ENCODE peak calls at places on chromosomes 5 and 9, in ten cellular contexts. One of them, this sample, is unnamed.
A peak's percentile ranks its signal among the peaks of the same experiment; 100 is the strongest.

GRCh38 chr9:137589441-137590122 is 730 bp downstream of the ZMYND19 start:
- DNase-seq in aorta: no peak
- DNase-seq in Peyer's patch: no peak
- DNase-seq in CD4-positive, alpha-beta memory T cell: no peak
- DNase-seq in transverse colon: no peak
- DNase-seq in right atrium auricular region: no peak
- DNase-seq in adrenal gland: no peak
- DNase-seq in neural progenitor cell: peak; percentile 39
- DNase-seq in HCT116: no peak
- DNase-seq in fibroblast of lung: peak; percentile 20
- DNase-seq in this sample: no peak

GRCh38 chr9:71675857-71676165 is 92.5 kb downstream of the CEMIP2 start:
- DNase-seq in aorta: no peak
- DNase-seq in Peyer's patch: no peak
- DNase-seq in CD4-positive, alpha-beta memory T cell: no peak
- DNase-seq in transverse colon: no peak
- DNase-seq in right atrium auricular region: no peak
- DNase-seq in adrenal gland: no peak
- DNase-seq in neural progenitor cell: no peak
- DNase-seq in HCT116: no peak
- DNase-seq in fibroblast of lung: no peak
- DNase-seq in this sample: no peak

GRCh38 chr5:143051244-143052058 is 281.3 kb downstream of the ARHGAP26 start:
- DNase-seq in aorta: peak; percentile 43
- DNase-seq in Peyer's patch: no peak
- DNase-seq in CD4-positive, alpha-beta memory T cell: no peak
- DNase-seq in transverse colon: no peak
- DNase-seq in right atrium auricular region: no peak
- DNase-seq in adrenal gland: peak; percentile 24
- DNase-seq in neural progenitor cell: no peak
- DNase-seq in HCT116: no peak
- DNase-seq in fibroblast of lung: peak; percentile 91
- DNase-seq in this sample: peak; percentile 35

GRCh38 chr9:125447202-125447802 is 185.7 kb downstream of the GAPVD1 start:
- DNase-seq in aorta: no peak
- DNase-seq in Peyer's patch: no peak
- DNase-seq in CD4-positive, alpha-beta memory T cell: no peak
- DNase-seq in transverse colon: no peak
- DNase-seq in right atrium auricular region: no peak
- DNase-seq in adrenal gland: no peak
- DNase-seq in neural progenitor cell: no peak
- DNase-seq in HCT116: no peak
- DNase-seq in fibroblast of lung: no peak
- DNase-seq in this sample: no peak

GRCh38 chr5:64333891-64334290 is 168.2 kb downstream of the RNF180 start:
- DNase-seq in aorta: no peak
- DNase-seq in Peyer's patch: no peak
- DNase-seq in CD4-positive, alpha-beta memory T cell: no peak
- DNase-seq in transverse colon: no peak
- DNase-seq in right atrium auricular region: no peak
- DNase-seq in adrenal gland: no peak
- DNase-seq in neural progenitor cell: peak; percentile 73
- DNase-seq in HCT116: no peak
- DNase-seq in fibroblast of lung: no peak
- DNase-seq in this sample: no peak

GRCh38 chr9:92141144-92142129 is 26.2 kb upstream of the SPTLC1 start:
- DNase-seq in aorta: no peak
- DNase-seq in Peyer's patch: no peak
- DNase-seq in CD4-positive, alpha-beta memory T cell: no peak
- DNase-seq in transverse colon: no peak
- DNase-seq in right atrium auricular region: peak; percentile 56
- DNase-seq in adrenal gland: no peak
- DNase-seq in neural progenitor cell: peak; percentile 76
- DNase-seq in HCT116: no peak
- DNase-seq in fibroblast of lung: peak; percentile 58
- DNase-seq in this sample: peak; percentile 59

GRCh38 chr5:141816598-141817399 is 61.4 kb downstream of the PCDH1 start:
- DNase-seq in aorta: no peak
- DNase-seq in Peyer's patch: no peak
- DNase-seq in CD4-positive, alpha-beta memory T cell: no peak
- DNase-seq in transverse colon: no peak
- DNase-seq in right atrium auricular region: no peak
- DNase-seq in adrenal gland: no peak
- DNase-seq in neural progenitor cell: peak; percentile 94
- DNase-seq in HCT116: no peak
- DNase-seq in fibroblast of lung: no peak
- DNase-seq in this sample: no peak

GRCh38 chr9:34072410-34072809 is 23.7 kb upstream of the UBAP2 start:
- DNase-seq in aorta: no peak
- DNase-seq in Peyer's patch: no peak
- DNase-seq in CD4-positive, alpha-beta memory T cell: no peak
- DNase-seq in transverse colon: peak; percentile 9
- DNase-seq in right atrium auricular region: no peak
- DNase-seq in adrenal gland: no peak
- DNase-seq in neural progenitor cell: peak; percentile 3
- DNase-seq in HCT116: peak; percentile 8
- DNase-seq in fibroblast of lung: no peak
- DNase-seq in this sample: no peak

GRCh38 chr9:1919229-1919628 is 95.9 kb upstream of the SMARCA2 start:
- DNase-seq in aorta: no peak
- DNase-seq in Peyer's patch: no peak
- DNase-seq in CD4-positive, alpha-beta memory T cell: no peak
- DNase-seq in transverse colon: no peak
- DNase-seq in right atrium auricular region: no peak
- DNase-seq in adrenal gland: no peak
- DNase-seq in neural progenitor cell: no peak
- DNase-seq in HCT116: no peak
- DNase-seq in fibroblast of lung: no peak
- DNase-seq in this sample: no peak
- H3K27ac ChIP-seq in aorta: no peak overlapping the region
- H3K27ac ChIP-seq in Peyer's patch: no peak overlapping the region
- H3K27ac ChIP-seq in CD4-positive, alpha-beta memory T cell: no peak overlapping the region
- H3K27ac ChIP-seq in transverse colon: no peak overlapping the region
- H3K27ac ChIP-seq in right atrium auricular region: no peak overlapping the region
- H3K27ac ChIP-seq in adrenal gland: no peak overlapping the region
- H3K27ac ChIP-seq in neural progenitor cell: no peak overlapping the region
- H3K27ac ChIP-seq in HCT116: no peak overlapping the region
- H3K27ac ChIP-seq in fibroblast of lung: no peak overlapping the region
- H3K27ac ChIP-seq in this sample: no peak overlapping the region

GRCh38 chr5:171492781-171493180 is 73.3 kb downstream of the FGF18 start:
- DNase-seq in aorta: no peak
- DNase-seq in Peyer's patch: no peak
- DNase-seq in CD4-positive, alpha-beta memory T cell: no peak
- DNase-seq in transverse colon: no peak
- DNase-seq in right atrium auricular region: no peak
- DNase-seq in adrenal gland: no peak
- DNase-seq in neural progenitor cell: no peak
- DNase-seq in HCT116: peak; percentile 75
- DNase-seq in fibroblast of lung: peak; percentile 12
- DNase-seq in this sample: no peak

GRCh38 chr5:171496431-171496830 is 77.0 kb downstream of the FGF18 start:
- DNase-seq in aorta: no peak
- DNase-seq in Peyer's patch: no peak
- DNase-seq in CD4-positive, alpha-beta memory T cell: no peak
- DNase-seq in transverse colon: no peak
- DNase-seq in right atrium auricular region: no peak
- DNase-seq in adrenal gland: no peak
- DNase-seq in neural progenitor cell: no peak
- DNase-seq in HCT116: no peak
- DNase-seq in fibroblast of lung: no peak
- DNase-seq in this sample: no peak

GRCh38 chr5:171494452-171495121 is 75.1 kb downstream of the FGF18 start:
- DNase-seq in aorta: peak; percentile 85
- DNase-seq in Peyer's patch: no peak
- DNase-seq in CD4-positive, alpha-beta memory T cell: no peak
- DNase-seq in transverse colon: no peak
- DNase-seq in right atrium auricular region: peak; percentile 87
- DNase-seq in adrenal gland: peak; percentile 79
- DNase-seq in neural progenitor cell: peak; percentile 77
- DNase-seq in HCT116: peak; percentile 52
- DNase-seq in fibroblast of lung: peak; percentile 81
- DNase-seq in this sample: peak; percentile 85

GRCh38 chr5:171495122-171495700 is 75.8 kb downstream of the FGF18 start:
- DNase-seq in aorta: no peak
- DNase-seq in Peyer's patch: no peak
- DNase-seq in CD4-positive, alpha-beta memory T cell: no peak
- DNase-seq in transverse colon: no peak
- DNase-seq in right atrium auricular region: no peak
- DNase-seq in adrenal gland: no peak
- DNase-seq in neural progenitor cell: no peak
- DNase-seq in HCT116: peak; percentile 28
- DNase-seq in fibroblast of lung: peak; percentile 42
- DNase-seq in this sample: peak; percentile 35

GRCh38 chr5:171493646-171494393 is 74.4 kb downstream of the FGF18 start:
- DNase-seq in aorta: no peak
- DNase-seq in Peyer's patch: no peak
- DNase-seq in CD4-positive, alpha-beta memory T cell: no peak
- DNase-seq in transverse colon: no peak
- DNase-seq in right atrium auricular region: no peak
- DNase-seq in adrenal gland: no peak
- DNase-seq in neural progenitor cell: no peak
- DNase-seq in HCT116: no peak
- DNase-seq in fibroblast of lung: no peak
- DNase-seq in this sample: no peak
- H3K27ac ChIP-seq in aorta: peak overlapping the region; percentile 63
- H3K27ac ChIP-seq in Peyer's patch: no peak overlapping the region
- H3K27ac ChIP-seq in CD4-positive, alpha-beta memory T cell: no peak overlapping the region
- H3K27ac ChIP-seq in transverse colon: peak overlapping the region; percentile 69
- H3K27ac ChIP-seq in right atrium auricular region: peak overlapping the region; percentile 71
- H3K27ac ChIP-seq in adrenal gland: no peak overlapping the region
- H3K27ac ChIP-seq in neural progenitor cell: no peak overlapping the region
- H3K27ac ChIP-seq in HCT116: peak overlapping the region; percentile 96
- H3K27ac ChIP-seq in fibroblast of lung: peak overlapping the region; percentile 78
- H3K27ac ChIP-seq in this sample: peak overlapping the region; percentile 90

GRCh38 chr9:108149346-108149745 is 659.8 kb upstream of the KLF4 start:
- DNase-seq in aorta: no peak
- DNase-seq in Peyer's patch: no peak
- DNase-seq in CD4-positive, alpha-beta memory T cell: no peak
- DNase-seq in transverse colon: no peak
- DNase-seq in right atrium auricular region: no peak
- DNase-seq in adrenal gland: no peak
- DNase-seq in neural progenitor cell: no peak
- DNase-seq in HCT116: no peak
- DNase-seq in fibroblast of lung: no peak
- DNase-seq in this sample: no peak

GRCh38 chr9:108156270-108156998 is 666.9 kb upstream of the KLF4 start:
- DNase-seq in aorta: no peak
- DNase-seq in Peyer's patch: no peak
- DNase-seq in CD4-positive, alpha-beta memory T cell: no peak
- DNase-seq in transverse colon: peak; percentile 20
- DNase-seq in right atrium auricular region: no peak
- DNase-seq in adrenal gland: no peak
- DNase-seq in neural progenitor cell: no peak
- DNase-seq in HCT116: peak; percentile 29
- DNase-seq in fibroblast of lung: peak; percentile 24
- DNase-seq in this sample: no peak

GRCh38 chr9:108153391-108153790 is 663.8 kb upstream of the KLF4 start:
- DNase-seq in aorta: no peak
- DNase-seq in Peyer's patch: no peak
- DNase-seq in CD4-positive, alpha-beta memory T cell: no peak
- DNase-seq in transverse colon: no peak
- DNase-seq in right atrium auricular region: no peak
- DNase-seq in adrenal gland: no peak
- DNase-seq in neural progenitor cell: no peak
- DNase-seq in HCT116: no peak
- DNase-seq in fibroblast of lung: no peak
- DNase-seq in this sample: no peak

GRCh38 chr9:108150736-108151135 is 661.2 kb upstream of the KLF4 start:
- DNase-seq in aorta: no peak
- DNase-seq in Peyer's patch: no peak
- DNase-seq in CD4-positive, alpha-beta memory T cell: no peak
- DNase-seq in transverse colon: no peak
- DNase-seq in right atrium auricular region: peak; percentile 77
- DNase-seq in adrenal gland: no peak
- DNase-seq in neural progenitor cell: no peak
- DNase-seq in HCT116: no peak
- DNase-seq in fibroblast of lung: no peak
- DNase-seq in this sample: peak; percentile 45

DNA sequence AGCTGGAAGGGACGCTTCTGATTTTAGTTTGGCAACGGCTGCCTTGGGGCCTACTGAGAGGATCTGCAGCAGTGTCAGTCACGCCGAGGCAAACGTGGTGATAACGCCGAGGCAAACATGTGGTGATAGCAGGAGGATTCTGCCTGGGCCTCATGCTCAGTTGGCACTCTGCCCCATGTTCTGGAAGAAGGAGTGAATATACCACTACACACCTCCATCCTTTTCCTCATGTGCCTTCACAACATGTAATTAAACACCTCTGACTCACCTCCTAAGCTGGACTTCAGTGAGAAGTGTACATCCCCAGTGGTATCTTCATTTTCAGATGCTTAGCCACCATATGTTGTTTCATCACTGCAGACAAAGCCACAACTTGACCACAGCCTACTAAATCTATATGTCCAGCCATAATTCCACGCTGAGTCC is 661.6 kb upstream of the KLF4 start:
- DNase-seq in aorta: no peak
- DNase-seq in Peyer's patch: no peak
- DNase-seq in CD4-positive, alpha-beta memory T cell: no peak
- DNase-seq in transverse colon: no peak
- DNase-seq in right atrium auricular region: no peak
- DNase-seq in adrenal gland: no peak
- DNase-seq in neural progenitor cell: no peak
- DNase-seq in HCT116: no peak
- DNase-seq in fibroblast of lung: peak; percentile 35
- DNase-seq in this sample: no peak
- H3K27ac ChIP-seq in aorta: no peak overlapping the region
- H3K27ac ChIP-seq in Peyer's patch: peak overlapping the region; percentile 17
- H3K27ac ChIP-seq in CD4-positive, alpha-beta memory T cell: no peak overlapping the region
- H3K27ac ChIP-seq in transverse colon: peak overlapping the region; percentile 61
- H3K27ac ChIP-seq in right atrium auricular region: peak overlapping the region; percentile 70
- H3K27ac ChIP-seq in adrenal gland: no peak overlapping the region
- H3K27ac ChIP-seq in neural progenitor cell: no peak overlapping the region
- H3K27ac ChIP-seq in HCT116: no peak overlapping the region
- H3K27ac ChIP-seq in fibroblast of lung: no peak overlapping the region
- H3K27ac ChIP-seq in this sample: peak overlapping the region; percentile 50

DNA sequence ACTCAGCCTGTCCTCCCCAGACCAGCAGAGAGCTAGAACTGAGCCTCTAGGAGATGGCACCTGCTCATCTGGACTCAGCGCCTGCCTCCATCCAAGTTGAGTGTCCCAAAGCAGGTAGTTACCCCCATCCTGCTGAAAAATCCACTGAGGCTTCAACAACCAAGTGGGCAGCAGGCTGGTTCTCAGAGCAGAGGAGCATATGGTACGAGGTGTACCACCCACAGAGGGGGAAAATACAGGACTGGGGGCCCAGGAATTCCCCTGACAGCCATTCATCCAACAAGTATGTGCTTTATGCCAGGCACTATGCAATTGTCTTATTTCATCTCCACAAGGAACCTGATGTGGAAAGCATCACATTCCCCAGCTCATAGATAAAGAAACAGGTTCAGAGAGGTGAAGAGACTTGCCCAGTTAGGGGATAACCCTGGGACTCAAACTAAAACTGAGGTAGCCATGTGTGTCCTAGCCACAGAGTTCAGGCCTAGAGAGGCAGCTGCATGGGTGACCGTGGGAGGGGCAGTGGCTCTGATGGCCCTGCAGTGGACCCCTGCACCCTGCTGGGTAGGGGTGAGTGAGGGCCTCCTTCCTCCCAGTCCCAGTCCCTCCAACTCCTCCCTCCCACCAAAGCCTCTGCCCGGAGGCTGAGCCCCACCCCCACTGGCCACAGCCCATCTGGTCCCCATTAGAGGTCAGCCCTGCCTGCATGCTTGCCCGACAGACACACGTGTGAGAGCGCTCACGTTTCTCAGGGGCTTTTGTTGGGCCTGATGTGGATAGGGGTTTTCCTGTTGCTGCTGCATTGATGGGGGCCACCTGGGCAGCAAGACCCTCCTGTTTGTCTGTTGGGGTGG is 11.4 kb downstream of the PDLIM4 start:
- DNase-seq in aorta: peak; percentile 59
- DNase-seq in Peyer's patch: no peak
- DNase-seq in CD4-positive, alpha-beta memory T cell: no peak
- DNase-seq in transverse colon: no peak
- DNase-seq in right atrium auricular region: peak; percentile 55
- DNase-seq in adrenal gland: no peak
- DNase-seq in neural progenitor cell: peak; percentile 39
- DNase-seq in HCT116: no peak
- DNase-seq in fibroblast of lung: peak; percentile 61
- DNase-seq in this sample: no peak
- H3K27ac ChIP-seq in aorta: no peak overlapping the region
- H3K27ac ChIP-seq in Peyer's patch: no peak overlapping the region
- H3K27ac ChIP-seq in CD4-positive, alpha-beta memory T cell: no peak overlapping the region
- H3K27ac ChIP-seq in transverse colon: peak overlapping the region; percentile 97
- H3K27ac ChIP-seq in right atrium auricular region: no peak overlapping the region
- H3K27ac ChIP-seq in adrenal gland: no peak overlapping the region
- H3K27ac ChIP-seq in neural progenitor cell: no peak overlapping the region
- H3K27ac ChIP-seq in HCT116: no peak overlapping the region
- H3K27ac ChIP-seq in fibroblast of lung: peak overlapping the region; percentile 79
- H3K27ac ChIP-seq in this sample: peak overlapping the region; percentile 96

This sample was measured in uterus.